ENCODE peak calls at places on chromosome 19, in six cellular contexts. D, W, Z, R, T and H are unnamed samples. For H3K4me1 and H3K36me3, the result is how much of the 10 kb centered on the place peaks cover.

GRCh38 chr19:37933965-37934364 is 27.0 kb downstream of the SIPA1L3 start:
- DNase-seq in W (peak), R (no peak), D (no peak), T (no peak), Z (no peak), H (no peak)

GRCh38 chr19:3954107-3954506 is 16.8 kb downstream of the DAPK3 start:
- DNase-seq in W (no peak), R (no peak), T (no peak), D (no peak), Z (no peak), H (no peak)

GRCh38 chr19:32173836-32174235 is 171.6 kb upstream of the ZNF507 start:
- DNase-seq in R (no peak), D (no peak), T (peak), W (no peak), Z (no peak), H (peak)

GRCh38 chr19:44823373-44823698 is 14.4 kb downstream of the BCAM start:
- DNase-seq in T (no peak), W (no peak), D (no peak), R (no peak), Z (no peak), H (no peak)

GRCh38 chr19:42563352-42564210 is 31.1 kb downstream of the CEACAM8 start:
- DNase-seq in T (peak), D (peak), Z (no peak), W (peak), R (peak), H (no peak)

GRCh38 chr19:35963514-35963913 is 27.3 kb downstream of the LRFN3 start:
- DNase-seq in W (peak), R (peak), D (no peak), Z (no peak), T (peak), H (no peak)

GRCh38 chr19:12994701-12995595 is at the start of gene NFIX:
- DNase-seq in T (peak), W (peak), R (peak), D (no peak), Z (peak), H (peak)

GRCh38 chr19:40578442-40578908 is 1.8 kb downstream of the SHKBP1 start:
- DNase-seq in W (peak), R (no peak), Z (no peak), T (peak), D (no peak), H (no peak)

GRCh38 chr19:27846944-27847343 is 1366.0 kb downstream of the UQCRFS1 start:
- DNase-seq in R (no peak), D (no peak), W (no peak), T (no peak), Z (no peak), H (no peak)

GRCh38 chr19:51811344-51811743 is 16.4 kb downstream of the FPR3 start:
- DNase-seq in R (peak), W (no peak), T (no peak), D (no peak), Z (no peak), H (no peak)

GRCh38 chr19:28607066-28607583 is 605.8 kb downstream of the UQCRFS1 start:
- DNase-seq in Z (no peak), D (no peak), W (no peak), T (no peak), R (no peak), H (no peak)

GRCh38 chr19:5287066-5287465 is 53.5 kb downstream of the PTPRS start:
- DNase-seq in T (no peak), D (no peak), R (no peak), Z (no peak), W (no peak), H (no peak)

GRCh38 chr19:46192990-46193650 is 36.4 kb upstream of the IGFL1 start:
- DNase-seq in Z (no peak), R (peak), D (no peak), T (no peak), W (peak), H (no peak)

GRCh38 chr19:15107056-15108010 is at the start of gene SYDE1:
- DNase-seq in T (peak), D (no peak), R (no peak), Z (no peak), W (peak), H (no peak)

GRCh38 chr19:6312018-6312417 is 21.4 kb downstream of the ACER1 start:
- DNase-seq in Z (no peak), R (peak), W (no peak), D (no peak), T (peak), H (no peak)

GRCh38 chr19:35318679-35319448 is 10.1 kb upstream of the CD22 start:
- DNase-seq in D (peak), W (peak), Z (no peak), T (no peak), R (peak), H (peak)

GRCh38 chr19:3810708-3811355 is 24.7 kb upstream of the MATK start:
- DNase-seq in Z (no peak), D (no peak), T (no peak), W (no peak), R (no peak), H (no peak)

GRCh38 chr19:35317464-35318043 is 11.4 kb upstream of the CD22 start:
- DNase-seq in T (no peak), W (no peak), R (no peak), D (no peak), Z (no peak), H (no peak)

GRCh38 chr19:11237321-11237720 is 2.1 kb upstream of the ANGPTL8 start:
- DNase-seq in W (no peak), D (no peak), Z (no peak), T (no peak), R (no peak), H (no peak)

GRCh38 chr19:3817761-3818160 is 31.6 kb upstream of the MATK start:
- DNase-seq in W (no peak), R (no peak), D (no peak), Z (no peak), T (no peak), H (no peak)

GRCh38 chr19:49339364-49340068 is 4.3 kb downstream of the CD37 start:
- DNase-seq in Z (no peak), W (peak), T (peak), D (no peak), R (peak), H (peak)

GRCh38 chr19:4504874-4505569 is 13.3 kb downstream of the PLIN4 start:
- DNase-seq in W (no peak), Z (no peak), R (no peak), D (no peak), T (no peak), H (no peak)

GRCh38 chr19:30672926-30673325 is 300.7 kb downstream of the ZNF536 start:
- DNase-seq in R (no peak), D (no peak), T (no peak), W (no peak), Z (no peak), H (no peak)

GRCh38 chr19:35911790-35912189 is 3.7 kb upstream of the TYROBP start:
- DNase-seq in T (no peak), Z (no peak), R (no peak), W (no peak), D (peak), H (peak)

GRCh38 chr19:4641132-4641531 is 1.8 kb downstream of the TNFAIP8L1 start:
- DNase-seq in D (no peak), R (no peak), T (no peak), Z (no peak), W (no peak), H (no peak)

GRCh38 chr19:11659612-11660011 is 62.3 kb downstream of the ZNF627 start:
- DNase-seq in Z (no peak), T (peak), D (no peak), W (peak), R (no peak), H (no peak)

GRCh38 chr19:23718802-23719201 is 31.8 kb upstream of the ZNF675 start:
- DNase-seq in Z (no peak), W (no peak), T (peak), R (no peak), D (no peak), H (no peak)

GRCh38 chr19:45069056-45069455 is 7.2 kb downstream of the ZNF296 start:
- DNase-seq in D (no peak), T (peak), W (peak), Z (no peak), R (peak), H (no peak)

GRCh38 chr19:49552749-49553148 is 24.9 kb downstream of the RCN3 start:
- DNase-seq in D (no peak), W (no peak), T (no peak), Z (no peak), R (peak), H (no peak)

GRCh38 chr19:13597625-13598024 is 91.3 kb upstream of the CACNA1A start:
- DNase-seq in D (peak), Z (peak), R (peak), T (peak), W (peak), H (peak)

GRCh38 chr19:1241417-1242095 is at the start of gene ATP5F1D:
- DNase-seq in Z (peak), W (peak), T (peak), D (no peak), R (peak), H (peak)

GRCh38 chr19:1239420-1239795 is 1.6 kb upstream of the CBARP start:
- DNase-seq in R (no peak), W (no peak), T (no peak), Z (no peak), D (no peak), H (no peak)

GRCh38 chr19:1240925-1241324 is 626 bp upstream of the ATP5F1D start:
- DNase-seq in W (no peak), R (no peak), D (no peak), Z (no peak), T (no peak), H (no peak)

GRCh38 chr19:1238373-1239303 is 833 bp upstream of the CBARP start:
- DNase-seq in D (no peak), T (no peak), W (no peak), R (no peak), Z (no peak), H (no peak)

GRCh38 chr19:1239796-1240737 is 1.5 kb upstream of the ATP5F1D start:
- DNase-seq in T (peak), W (peak), R (peak), Z (peak), D (peak), H (peak)
- H3K4me1 ChIP-seq in T (under half), W (under half), R (under half), Z (under half), D (under half), H (under half)

GRCh38 chr19:33192010-33192409 is 2.1 kb upstream of the LRP3 start:
- DNase-seq in W (no peak), R (no peak), Z (no peak), D (no peak), T (peak), H (no peak)
- H3K36me3 ChIP-seq in W (under half), R (under half), Z (under half), D (under half), T (under half), H (under half)

GRCh38 chr19:39320948-39321831 is 527 bp upstream of the LRFN1 start:
- DNase-seq in R (no peak), W (no peak), D (no peak), T (peak), Z (no peak), H (no peak)
- H3K4me1 ChIP-seq in R (under half), W (under half), D (under half), T (under half), Z (under half), H (under half)

DNA sequence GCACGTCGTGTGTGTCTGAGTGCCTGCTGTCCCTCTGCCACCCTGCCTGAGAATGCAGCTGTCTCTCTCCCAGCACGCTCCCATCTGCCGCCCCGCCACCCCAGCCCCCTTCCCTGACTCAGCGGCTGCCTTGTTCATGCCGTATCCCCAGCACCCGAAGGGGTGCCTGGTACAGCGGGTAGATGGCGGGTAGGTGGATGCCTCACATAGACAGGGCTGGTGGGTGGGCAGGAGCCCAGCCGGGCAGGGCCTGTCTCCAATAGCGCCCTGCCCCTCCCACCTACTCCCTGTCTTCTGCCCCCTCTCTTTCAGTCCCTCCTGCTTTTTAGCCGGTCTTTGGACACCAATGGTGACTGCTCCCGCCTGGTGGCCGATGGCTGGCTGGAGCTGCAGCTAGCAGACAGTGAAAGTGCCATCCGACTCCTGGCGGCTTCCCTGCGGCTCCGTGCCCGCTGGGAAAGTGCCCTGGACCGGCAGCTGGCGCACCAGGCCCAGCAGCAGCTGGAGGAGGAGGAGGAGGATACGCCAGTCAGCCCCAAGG is 30.4 kb downstream of the DHX34 start:
- DNase-seq in Z (no peak), R (no peak), D (no peak), W (no peak), T (no peak), H (no peak)
- H3K36me3 ChIP-seq in Z (under half), R (under half), D (under half), W (under half), T (under half), H (under half)

DNA sequence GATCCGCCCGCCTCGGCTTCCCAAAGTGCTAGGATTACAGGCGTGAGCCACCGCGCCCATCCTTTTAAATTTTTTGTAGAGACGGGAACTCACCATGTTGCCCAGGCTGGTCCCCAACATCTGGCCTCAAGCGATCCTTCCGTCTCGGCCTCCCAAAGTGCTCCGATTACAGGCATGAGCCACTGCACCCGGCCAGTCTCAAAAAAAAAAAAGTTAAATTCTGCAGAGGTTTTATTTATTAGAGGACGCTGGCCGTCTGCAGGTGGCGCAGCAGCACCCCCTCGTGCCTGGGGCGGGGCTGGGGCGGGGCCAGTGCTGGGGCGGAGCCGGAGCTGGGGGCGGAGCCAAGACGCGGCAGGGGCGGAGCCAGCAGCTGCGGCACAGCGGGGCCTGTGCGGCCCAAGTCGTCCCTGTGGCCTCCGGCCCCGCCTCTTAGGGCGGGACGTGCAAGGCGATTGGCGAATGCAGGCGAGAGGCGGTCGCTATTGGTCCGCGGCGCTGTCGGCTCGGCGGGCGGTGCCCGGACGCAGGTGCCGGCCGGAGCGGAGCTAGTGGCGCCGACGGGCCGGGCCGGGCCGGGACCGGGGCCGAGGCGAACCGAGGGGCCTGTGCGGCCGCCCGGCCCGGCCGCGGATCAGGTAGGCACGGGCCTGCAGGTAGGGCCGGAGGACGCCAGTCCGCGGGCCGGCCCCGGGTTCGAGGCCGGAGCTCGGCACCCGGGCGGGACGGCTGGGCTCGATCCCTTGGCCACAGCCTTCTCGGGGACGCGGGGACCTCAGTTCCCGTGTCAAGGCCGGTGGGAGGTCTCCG is at the start of gene MARCHF2:
- DNase-seq in Z (peak), W (peak), T (peak), R (peak), D (peak), H (peak)
- H3K4me1 ChIP-seq in Z (under half), W (under half), T (under half), R (under half), D (under half), H (under half)

GRCh38 chr19:18894254-18895037 is 1.5 kb downstream of the CERS1 start:
- DNase-seq in T (peak), D (no peak), W (peak), R (no peak), Z (no peak), H (no peak)

GRCh38 chr19:18895828-18896341 is at the start of gene CERS1:
- DNase-seq in Z (no peak), R (no peak), T (peak), W (no peak), D (no peak), H (no peak)

GRCh38 chr19:18895038-18895827 is 725 bp downstream of the CERS1 start:
- DNase-seq in W (peak), D (peak), R (peak), T (peak), Z (no peak), H (no peak)

GRCh38 chr19:18896421-18896841 is 473 bp upstream of the CERS1 start:
- DNase-seq in R (no peak), Z (no peak), W (no peak), T (peak), D (no peak), H (no peak)

GRCh38 chr19:18893573-18894253 is 2.2 kb downstream of the CERS1 start:
- DNase-seq in W (no peak), D (no peak), R (no peak), T (no peak), Z (no peak), H (no peak)
- H3K36me3 ChIP-seq in W (under half), D (under half), R (under half), T (under half), Z (under half), H (under half)

GRCh38 chr19:342801-343421 is 1.7 kb downstream of the MIER2 start:
- DNase-seq in T (no peak), D (peak), R (peak), Z (no peak), W (peak), H (peak)

GRCh38 chr19:343451-343931 is 1.1 kb downstream of the MIER2 start:
- DNase-seq in R (peak), Z (no peak), D (no peak), T (peak), W (peak), H (no peak)

GRCh38 chr19:345320-345879 is 804 bp upstream of the MIER2 start:
- DNase-seq in T (no peak), R (peak), D (no peak), W (no peak), Z (no peak), H (no peak)

GRCh38 chr19:344625-345319 is at the start of gene MIER2:
- DNase-seq in D (peak), T (peak), W (peak), R (peak), Z (peak), H (peak)

DNA sequence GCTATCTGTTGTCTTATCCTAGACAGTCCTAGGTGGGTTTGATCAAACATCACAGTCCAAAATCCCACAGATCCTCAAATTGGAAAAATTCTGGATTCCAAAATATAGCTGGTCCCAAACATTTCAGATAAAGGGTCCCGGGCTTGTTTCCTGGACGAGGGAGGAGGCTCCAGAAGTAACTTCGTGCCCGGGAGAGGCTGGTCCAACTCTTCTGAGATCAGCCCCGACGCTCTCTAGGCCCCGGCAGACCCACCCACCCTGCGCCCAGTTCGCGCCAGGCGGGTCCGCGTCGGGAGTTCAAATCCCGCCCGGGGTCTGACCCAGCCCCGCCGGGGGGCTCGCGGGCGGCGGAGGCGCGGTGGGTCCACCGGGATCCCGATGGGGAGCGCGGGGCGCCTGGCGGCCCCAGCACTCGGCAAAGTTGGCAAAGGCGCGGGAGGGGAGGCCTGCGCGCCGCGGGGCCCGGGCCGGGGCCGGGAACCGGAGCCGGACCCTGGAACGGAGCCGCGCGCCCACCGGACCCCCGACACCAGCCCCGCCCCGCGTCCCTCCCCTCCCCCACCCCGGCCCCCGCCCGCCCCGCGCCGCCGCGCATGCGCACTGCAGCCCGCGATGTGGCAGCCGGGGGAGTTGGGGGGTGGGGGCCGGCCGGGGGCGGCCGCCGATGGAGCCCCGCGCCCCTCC is 513 bp downstream of the MIER2 start:
- DNase-seq in T (peak), R (peak), Z (peak), W (peak), D (no peak), H (no peak)
- H3K4me1 ChIP-seq in T (under half), R (under half), Z (under half), W (under half), D (under half), H (under half)

GRCh38 chr19:19504754-19505668 is 10.3 kb downstream of the TSSK6 start:
- DNase-seq in Z (no peak), D (no peak), W (no peak), T (no peak), R (no peak), H (no peak)
- H3K36me3 ChIP-seq in Z (under half), D (under half), W (under half), T (under half), R (under half), H (under half)

GRCh38 chr19:55446060-55446459 is 3.0 kb upstream of the SHISA7 start:
- DNase-seq in D (no peak), T (no peak), W (no peak), Z (no peak), R (no peak), H (no peak)
- H3K4me1 ChIP-seq in D (under half), T (under half), W (under half), Z (under half), R (under half), H (under half)

GRCh38 chr19:16654621-16655020 is 5.3 kb downstream of the SMIM7 start:
- DNase-seq in T (no peak), D (no peak), Z (no peak), R (no peak), W (peak), H (no peak)

GRCh38 chr19:16654151-16654550 is 5.8 kb downstream of the SMIM7 start:
- DNase-seq in W (peak), R (no peak), D (peak), T (peak), Z (no peak), H (no peak)

GRCh38 chr19:16657384-16657783 is 2.6 kb downstream of the SMIM7 start:
- DNase-seq in W (no peak), D (no peak), T (no peak), Z (no peak), R (no peak), H (no peak)

GRCh38 chr19:16659464-16659831 is 496 bp downstream of the SMIM7 start:
- DNase-seq in D (no peak), W (no peak), T (no peak), R (no peak), Z (no peak), H (no peak)

GRCh38 chr19:16655727-16656126 is 4.2 kb downstream of the SMIM7 start:
- DNase-seq in D (no peak), W (no peak), R (no peak), Z (no peak), T (no peak), H (no peak)
- H3K36me3 ChIP-seq in D (under half), W (under half), R (under half), Z (half or more), T (under half), H (half or more)